ENCODE peak calls at places on chromosomes 13 and 19, in ten cellular contexts. O, E, F, P, U, I, W, R, J and V are unnamed samples.

GRCh38 chr13:30847697-30848307 is 58.3 kb upstream of the MEDAG start:
- DNase-seq in O (no peak), R (peak; percentile 75), F (no peak), J (no peak), I (no peak), E (no peak), U (peak; percentile 40), W (no peak), P (peak; percentile 100), V (peak; percentile 95)

GRCh38 chr19:40139533-40140287 is 49.0 kb upstream of the ZNF780A start:
- DNase-seq in I (no peak), J (no peak), R (no peak), W (peak; percentile 45), U (no peak), E (no peak), P (peak; percentile 41), O (no peak), F (no peak), V (peak; percentile 51)

GRCh38 chr13:109224033-109224432 is 562.4 kb downstream of the IRS2 start:
- DNase-seq in P (no peak), E (no peak), O (no peak), J (no peak), F (no peak), U (no peak), W (no peak), I (no peak), R (no peak), V (no peak)

GRCh38 chr13:36763322-36763721 is 55.7 kb upstream of the RFXAP start:
- DNase-seq in R (no peak), J (no peak), E (no peak), I (no peak), W (no peak), O (peak; percentile 38), P (no peak), U (no peak), F (no peak), V (no peak)

GRCh38 chr19:35901854-35902661 is at the start of gene HCST:
- DNase-seq in O (no peak), E (no peak), J (no peak), R (peak; percentile 47), F (peak; percentile 60), U (no peak), W (no peak), I (no peak), P (no peak), V (peak; percentile 73)

GRCh38 chr13:110929104-110929777 is 14.4 kb upstream of the ANKRD10 start:
- DNase-seq in I (no peak), W (no peak), R (no peak), O (no peak), J (no peak), E (no peak), U (no peak), P (no peak), F (no peak), V (no peak)

GRCh38 chr19:41426952-41427646 is at the start of gene B3GNT8:
- DNase-seq in R (peak; percentile 76), O (peak; percentile 94), E (peak; percentile 83), P (no peak), I (peak; percentile 91), U (peak; percentile 88), J (no peak), F (peak; percentile 70), W (peak; percentile 49), V (no peak)

GRCh38 chr13:111228262-111229144 is 91.9 kb upstream of the TEX29 start:
- DNase-seq in P (peak; percentile 45), F (no peak), W (no peak), O (no peak), J (no peak), R (no peak), U (no peak), I (no peak), E (no peak), V (peak; percentile 20)

GRCh38 chr13:63163903-63164302 is 1748.3 kb upstream of the PCDH20 start:
- DNase-seq in P (no peak), O (no peak), E (no peak), F (no peak), U (no peak), W (no peak), R (no peak), J (no peak), I (no peak), V (no peak)

GRCh38 chr19:22622901-22623840 is 11.0 kb upstream of the ZNF492 start:
- DNase-seq in F (no peak), J (no peak), W (peak; percentile 23), U (peak; percentile 72), E (peak; percentile 84), O (no peak), P (no peak), R (no peak), I (peak; percentile 39), V (no peak)